ENCODE peak calls at places on chromosomes 16 and 17, in seven cellular contexts. G is EL, L is SHP77, K is C1 segment of cervical spinal cord, C is A549, M is neural crest cell, X is COR-L47. A is an unnamed sample.

GRCh38 chr16:51009359-51009758 is 141.7 kb downstream of the SALL1 start:
- DNase-seq in G (no peak), L (no peak), K (no peak), C (no peak), M (no peak), X (no peak), A (no peak)

GRCh38 chr17:41415411-41415810 is 9.0 kb downstream of the KRT37 start:
- DNase-seq in G (no peak), L (no peak), K (no peak), C (no peak), M (no peak), X (no peak), A (no peak)

GRCh38 chr16:54284319-54284930 is 2.2 kb downstream of the IRX3 start:
- DNase-seq in G (no peak), L (no peak), K (no peak), C (no peak), M (no peak), X (peak), A (no peak)

GRCh38 chr16:67727521-67728485 is 8.7 kb upstream of the GFOD2 start:
- DNase-seq in G (no peak), L (no peak), K (no peak), C (no peak), M (no peak), X (no peak), A (no peak)

GRCh38 chr17:37024181-37024637 is 75.5 kb downstream of the AATF start:
- DNase-seq in G (no peak), L (no peak), K (no peak), C (no peak), M (no peak), X (no peak), A (no peak)

GRCh38 chr17:68207651-68208253 is 40.1 kb upstream of the AMZ2 start:
- DNase-seq in G (no peak), L (no peak), K (no peak), C (no peak), M (no peak), X (no peak), A (no peak)

GRCh38 chr17:30235386-30236296 is at the start of gene SLC6A4:
- DNase-seq in G (peak), L (no peak), K (no peak), C (peak), M (no peak), X (no peak), A (no peak)

GRCh38 chr16:67000384-67001158 is 12.2 kb downstream of the CES4A start:
- DNase-seq in G (peak), L (peak), K (no peak), C (peak), M (peak), X (peak), A (no peak)

GRCh38 chr17:30376621-30377452 is 1.9 kb upstream of the CPD start:
- DNase-seq in G (peak), L (peak), K (no peak), C (no peak), M (no peak), X (peak), A (no peak)

GRCh38 chr16:53509906-53510703 is 7.1 kb upstream of the AKTIP start:
- DNase-seq in G (peak), L (peak), K (no peak), C (peak), M (peak), X (peak), A (peak)

GRCh38 chr17:35088911-35089845 is 25.7 kb upstream of the RFFL start:
- DNase-seq in G (peak), L (peak), K (no peak), C (no peak), M (peak), X (peak), A (peak)

GRCh38 chr17:48491527-48492273 is 39.1 kb downstream of the HOXB1 start:
- DNase-seq in G (no peak), L (no peak), K (no peak), C (no peak), M (no peak), X (no peak), A (no peak)

GRCh38 chr16:12917653-12918052 is 16.3 kb downstream of the SHISA9 start:
- DNase-seq in G (no peak), L (no peak), K (no peak), C (peak), M (no peak), X (no peak), A (no peak)

GRCh38 chr17:47119746-47120520 is 69.2 kb downstream of the CDC27 start:
- DNase-seq in G (peak), L (no peak), K (no peak), C (no peak), M (no peak), X (no peak), A (no peak)

GRCh38 chr16:48408688-48409087 is 23.5 kb upstream of the SIAH1 start:
- DNase-seq in G (peak), L (no peak), K (no peak), C (no peak), M (no peak), X (no peak), A (no peak)

GRCh38 chr16:64983983-64984382 is 137.9 kb downstream of the CDH11 start:
- DNase-seq in G (peak), L (peak), K (no peak), C (no peak), M (peak), X (peak), A (peak)

GRCh38 chr16:66832661-66833305 is 2.0 kb upstream of the NAE1 start:
- DNase-seq in G (peak), L (no peak), K (no peak), C (no peak), M (no peak), X (no peak), A (no peak)

GRCh38 chr17:61574542-61575351 is 16.3 kb downstream of the NACA2 start:
- DNase-seq in G (peak), L (peak), K (no peak), C (peak), M (peak), X (peak), A (no peak)

GRCh38 chr16:88478115-88478514 is 25.0 kb downstream of the ZFPM1 start:
- DNase-seq in G (no peak), L (no peak), K (no peak), C (no peak), M (no peak), X (peak), A (no peak)

GRCh38 chr17:69325518-69326301 is 1.2 kb downstream of the ABCA5 start:
- DNase-seq in G (no peak), L (no peak), K (no peak), C (no peak), M (no peak), X (no peak), A (no peak)

GRCh38 chr17:5272313-5272712 is 9.8 kb upstream of the RABEP1 start:
- DNase-seq in G (no peak), L (no peak), K (no peak), C (no peak), M (no peak), X (no peak), A (no peak)

GRCh38 chr16:54280751-54281150 is 5.8 kb downstream of the IRX3 start:
- DNase-seq in G (peak), L (no peak), K (no peak), C (no peak), M (no peak), X (no peak), A (no peak)

GRCh38 chr17:60959011-60959410 is 281.4 kb downstream of the BCAS3 start:
- DNase-seq in G (peak), L (no peak), K (no peak), C (no peak), M (no peak), X (no peak), A (no peak)

GRCh38 chr16:12271006-12271405 is 294.5 kb downstream of the SNX29 start:
- DNase-seq in G (peak), L (peak), K (no peak), C (no peak), M (peak), X (peak), A (peak)

A was measured in NT2/D1.